ENCODE peak calls at places on chromosomes 13 and 19, in seven cellular contexts. B is GM12865, F is OCI-LY7, R is brain microvascular endothelial cell, V is fibroblast of mammary gland, J is heart right ventricle, T is psoas muscle. P is an unnamed sample.

GRCh38 chr13:68304287-68304893 is 1074.3 kb upstream of the PCDH9 start:
- DNase-seq in B (peak; percentile 12), F (peak; percentile 6), R (no peak), V (peak; percentile 8), J (no peak), T (no peak), P (peak; percentile 17)

GRCh38 chr19:36573020-36573947 is at the start of gene ZNF529:
- DNase-seq in B (peak; percentile 94), F (peak; percentile 94), R (peak; percentile 91), V (peak; percentile 88), J (peak; percentile 91), T (peak; percentile 89), P (peak; percentile 92)

GRCh38 chr19:51724543-51724942 is 752 bp upstream of the HAS1 start:
- DNase-seq in B (no peak), F (no peak), R (no peak), V (peak; percentile 80), J (no peak), T (peak; percentile 57), P (no peak)

GRCh38 chr13:109500146-109500773 is 286.1 kb downstream of the IRS2 start:
- DNase-seq in B (no peak), F (no peak), R (peak; percentile 31), V (peak; percentile 21), J (no peak), T (no peak), P (no peak)

GRCh38 chr13:52359534-52359933 is 46.4 kb downstream of the THSD1 start:
- DNase-seq in B (no peak), F (no peak), R (no peak), V (peak; percentile 89), J (no peak), T (no peak), P (no peak)

GRCh38 chr13:71880753-71881541 is 13.9 kb upstream of the DACH1 start:
- DNase-seq in B (no peak), F (no peak), R (peak; percentile 25), V (no peak), J (no peak), T (no peak), P (no peak)

GRCh38 chr13:40922437-40923040 is 96.6 kb downstream of the ELF1 start:
- DNase-seq in B (no peak), F (no peak), R (no peak), V (no peak), J (peak; percentile 13), T (peak; percentile 21), P (no peak)

GRCh38 chr19:9435279-9436268 is at the start of gene ZNF266:
- DNase-seq in B (peak; percentile 95), F (peak; percentile 95), R (peak; percentile 90), V (peak; percentile 91), J (peak; percentile 89), T (peak; percentile 90), P (peak; percentile 92)

GRCh38 chr19:42122691-42123607 is 9.3 kb downstream of the POU2F2 start:
- DNase-seq in B (peak; percentile 81), F (peak; percentile 61), R (no peak), V (no peak), J (no peak), T (no peak), P (peak; percentile 62)

GRCh38 chr19:10858204-10858828 is 10.1 kb downstream of the C19orf38 start:
- DNase-seq in B (peak; percentile 57), F (peak; percentile 73), R (no peak), V (peak; percentile 28), J (no peak), T (no peak), P (peak; percentile 45)

GRCh38 chr13:113413898-113414282 is 39.4 kb downstream of the ADPRHL1 start:
- DNase-seq in B (no peak), F (no peak), R (no peak), V (no peak), J (no peak), T (peak; percentile 72), P (no peak)

GRCh38 chr13:114152831-114153371 is 20.5 kb upstream of the RASA3 start:
- DNase-seq in B (no peak), F (no peak), R (no peak), V (peak; percentile 47), J (no peak), T (no peak), P (no peak)

GRCh38 chr19:38281820-38282566 is 17.6 kb downstream of the SPINT2 start:
- DNase-seq in B (no peak), F (no peak), R (no peak), V (no peak), J (no peak), T (no peak), P (no peak)

DNA sequence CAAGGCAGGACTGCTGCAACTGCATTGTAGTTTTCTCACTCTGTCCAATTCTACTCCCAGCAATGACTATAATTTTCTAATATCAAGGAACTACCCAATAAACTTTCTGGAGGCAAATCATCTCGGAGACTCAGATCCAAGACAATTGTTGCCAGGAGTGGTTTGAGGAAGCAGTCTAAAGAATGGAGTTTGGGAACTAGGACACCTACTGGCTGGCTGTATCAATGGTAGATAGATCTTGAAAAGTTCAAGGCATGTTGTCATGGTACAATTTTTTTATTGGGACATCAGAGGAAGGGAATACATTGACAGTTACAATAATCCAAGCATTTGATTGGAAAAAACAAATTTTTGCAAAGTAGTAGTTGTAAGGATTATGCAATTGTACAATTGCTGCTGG is 648.3 kb upstream of the SLITRK6 start:
- DNase-seq in B (no peak), F (no peak), R (no peak), V (no peak), J (no peak), T (no peak), P (no peak)
- TF ChIP-seq CTCF in B (no peak), F (no peak), R (no peak), V (no peak), J (no peak), T (no peak), P (no peak)

GRCh38 chr13:50512602-50513527 is 330.6 kb downstream of the DLEU7 start:
- DNase-seq in B (peak; percentile 79), F (peak; percentile 95), R (peak; percentile 45), V (peak; percentile 41), J (peak; percentile 67), T (peak; percentile 53), P (peak; percentile 45)

GRCh38 chr13:50513528-50513863 is 330.0 kb downstream of the DLEU7 start:
- DNase-seq in B (no peak), F (peak; percentile 46), R (no peak), V (no peak), J (no peak), T (no peak), P (no peak)

GRCh38 chr13:50518131-50518530 is 325.4 kb downstream of the DLEU7 start:
- DNase-seq in B (no peak), F (peak; percentile 1), R (no peak), V (no peak), J (no peak), T (no peak), P (no peak)

GRCh38 chr13:50511877-50512332 is 331.6 kb downstream of the DLEU7 start:
- DNase-seq in B (peak; percentile 46), F (peak; percentile 85), R (no peak), V (no peak), J (no peak), T (no peak), P (no peak)

DNA sequence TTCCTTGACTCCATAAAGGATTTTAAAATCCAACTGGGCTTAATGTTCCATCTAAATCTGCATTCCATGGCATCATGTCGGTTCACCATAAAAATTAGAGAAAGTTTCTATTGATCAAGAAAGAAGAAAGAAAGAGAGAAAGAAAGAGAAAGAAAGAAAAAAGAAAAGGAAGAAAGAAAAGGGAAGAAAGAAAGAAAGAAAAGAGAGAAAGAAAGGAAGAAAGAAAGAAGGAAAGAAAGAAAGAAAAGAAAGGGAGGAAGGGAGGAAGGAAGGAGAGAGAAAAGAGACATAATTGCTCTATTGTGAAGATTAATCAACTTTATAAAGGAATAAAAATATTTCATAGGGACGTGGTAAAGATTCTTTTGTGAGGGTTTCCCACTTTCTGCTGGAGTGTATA is 329.2 kb downstream of the DLEU7 start:
- DNase-seq in B (no peak), F (no peak), R (no peak), V (no peak), J (no peak), T (no peak), P (no peak)
- TF ChIP-seq CTCF in B (no peak), F (no peak), R (no peak), V (no peak), J (no peak), T (no peak), P (no peak)

DNA sequence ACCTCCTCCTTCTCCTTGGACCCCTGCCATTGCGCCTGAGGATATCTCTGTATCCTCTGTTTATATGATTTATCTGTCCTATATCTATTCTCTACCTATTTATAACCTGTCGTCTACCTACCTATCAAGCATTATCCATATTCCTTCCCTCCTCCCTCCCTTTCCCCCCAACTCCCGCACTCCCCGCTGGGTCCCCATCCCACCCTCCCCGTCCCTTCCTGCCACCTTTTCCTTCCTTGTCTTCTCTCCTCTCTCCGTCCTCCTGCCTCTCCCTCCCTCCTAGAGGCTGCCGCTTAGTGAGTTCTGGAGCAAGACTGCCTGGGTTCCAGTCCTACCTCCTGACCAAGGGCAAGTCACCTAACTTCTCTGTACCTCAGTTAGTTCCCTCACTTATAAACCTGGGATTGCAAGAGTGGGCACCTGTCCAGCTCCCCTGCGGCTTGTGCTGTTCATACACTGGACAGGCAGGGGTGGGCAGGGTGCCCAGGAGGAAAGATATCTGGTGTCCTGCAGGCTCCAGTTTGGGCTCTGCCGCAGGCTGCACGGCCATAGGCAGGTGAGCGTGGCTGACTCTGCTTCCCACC is 16.1 kb downstream of the TTYH1 start:
- DNase-seq in B (no peak), F (no peak), R (peak; percentile 16), V (peak; percentile 40), J (no peak), T (no peak), P (no peak)
- TF ChIP-seq CTCF in B (no peak), F (no peak), R (no peak), V (no peak), J (no peak), T (no peak), P (no peak)

GRCh38 chr19:48418317-48419064 is 25.0 kb downstream of the GRIN2D start:
- DNase-seq in B (peak; percentile 43), F (no peak), R (no peak), V (peak; percentile 50), J (no peak), T (no peak), P (no peak)
- TF ChIP-seq CTCF in B (peak; percentile 15), F (peak; percentile 28), R (peak; percentile 32), V (no peak), J (no peak), T (no peak), P (peak; percentile 14)

DNA sequence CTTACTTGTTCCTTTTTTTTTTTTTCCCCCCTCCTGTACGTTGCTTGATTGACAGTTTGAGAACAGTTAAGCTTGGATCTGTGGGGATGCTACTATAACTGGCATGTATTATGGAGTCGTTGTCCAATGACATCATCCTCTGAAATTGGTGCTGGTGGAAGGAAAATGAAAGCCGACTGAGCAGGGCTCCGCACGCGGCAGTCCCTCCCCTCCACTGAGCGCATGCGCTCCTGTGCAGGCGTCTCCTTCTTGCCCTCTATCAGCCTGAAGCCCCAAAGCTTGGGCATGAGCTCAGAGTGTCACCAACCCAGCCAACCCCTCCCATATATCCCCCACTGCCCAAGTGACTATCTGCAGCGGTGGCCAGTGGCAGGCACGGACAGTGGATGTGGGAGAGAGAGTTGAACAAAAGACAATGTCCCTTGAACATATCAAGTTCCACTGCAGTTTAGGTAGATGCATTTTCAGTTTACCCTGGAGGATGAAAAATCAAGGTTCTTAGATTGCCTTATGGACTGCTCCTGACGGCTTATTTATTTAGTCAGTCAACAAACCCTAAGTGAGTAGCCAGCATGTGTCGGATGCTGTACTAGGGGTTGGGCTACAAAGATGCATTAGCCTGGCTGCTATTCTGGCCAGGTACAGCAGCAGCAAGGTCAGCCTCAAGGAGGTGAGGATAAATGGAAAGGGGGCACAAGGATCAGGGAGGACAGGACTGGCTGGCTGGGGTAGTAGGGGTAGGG is 20.8 kb downstream of the MBNL2 start:
- DNase-seq in B (no peak), F (no peak), R (no peak), V (no peak), J (no peak), T (peak; percentile 46), P (no peak)
- TF ChIP-seq CTCF in B (no peak), F (no peak), R (no peak), V (no peak), J (no peak), T (no peak), P (no peak)

P was measured in GM13977.